ENCODE peak calls at places on chromosomes 11 and 22, in six cellular contexts. R is NT2/D1, E is PC-3, B is SK-N-SH, G is IMR-90, K is colonic mucosa. N is an unnamed sample. For H3K36me3 and H3K4me1, the result is how much of the 10 kb centered on the place peaks cover.

GRCh38 chr11:27710536-27710935 is 10.3 kb upstream of the BDNF start:
- DNase-seq in R (no peak), E (no peak), B (no peak), G (peak), K (no peak), N (peak)

GRCh38 chr11:70948855-70949551 is 303.4 kb downstream of the SHANK2 start:
- DNase-seq in R (no peak), E (no peak), B (peak), G (no peak), K (no peak), N (no peak)

GRCh38 chr11:68569357-68569756 is 108.8 kb downstream of the PPP6R3 start:
- DNase-seq in R (no peak), E (no peak), B (no peak), G (no peak), K (no peak), N (no peak)

GRCh38 chr22:17172172-17172833 is 13.2 kb upstream of the HDHD5 start:
- DNase-seq in R (no peak), E (no peak), B (peak), G (no peak), K (no peak), N (no peak)

GRCh38 chr11:115893701-115894100 is 389.5 kb upstream of the CADM1 start:
- DNase-seq in R (no peak), E (peak), B (no peak), G (peak), K (no peak), N (no peak)

GRCh38 chr11:125874556-125875124 is 12.8 kb upstream of the HYLS1 start:
- DNase-seq in R (peak), E (peak), B (peak), G (peak), K (peak), N (peak)

GRCh38 chr11:113974741-113975470 is at the start of gene HTR3A:
- DNase-seq in R (peak), E (peak), B (peak), G (no peak), K (peak), N (peak)

GRCh38 chr11:96149743-96150555 is 193.0 kb downstream of the MAML2 start:
- DNase-seq in R (no peak), E (peak), B (no peak), G (peak), K (no peak), N (peak)

GRCh38 chr11:58968251-58968711 is 29.0 kb downstream of the GLYATL1 start:
- DNase-seq in R (no peak), E (no peak), B (no peak), G (no peak), K (peak), N (peak)

GRCh38 chr11:128465946-128466688 is 121.2 kb downstream of the ETS1 start:
- DNase-seq in R (no peak), E (no peak), B (no peak), G (no peak), K (no peak), N (no peak)

GRCh38 chr22:20111045-20111688 is 4.7 kb upstream of the RANBP1 start:
- DNase-seq in R (no peak), E (peak), B (peak), G (peak), K (no peak), N (peak)

GRCh38 chr11:93842461-93842860 is 8.0 kb downstream of the VSTM5 start:
- DNase-seq in R (no peak), E (peak), B (no peak), G (peak), K (peak), N (peak)

GRCh38 chr11:813037-813436 is 3.3 kb downstream of the RPLP2 start:
- DNase-seq in R (no peak), E (no peak), B (no peak), G (no peak), K (no peak), N (no peak)

GRCh38 chr22:23128269-23129108 is 13.3 kb downstream of the RSPH14 start:
- DNase-seq in R (peak), E (peak), B (peak), G (peak), K (peak), N (peak)

GRCh38 chr11:32131321-32131720 is 40.4 kb downstream of the RCN1 start:
- DNase-seq in R (no peak), E (peak), B (no peak), G (peak), K (no peak), N (no peak)

GRCh38 chr22:36339171-36340065 is 48.3 kb downstream of the MYH9 start:
- DNase-seq in R (no peak), E (no peak), B (no peak), G (peak), K (no peak), N (peak)

GRCh38 chr11:64874841-64875240 is 3.6 kb downstream of the EHD1 start:
- DNase-seq in R (no peak), E (no peak), B (no peak), G (no peak), K (no peak), N (no peak)

GRCh38 chr11:64870176-64870892 is 8.1 kb downstream of the EHD1 start:
- DNase-seq in R (no peak), E (peak), B (no peak), G (peak), K (no peak), N (peak)

GRCh38 chr11:64870893-64871849 is 7.2 kb downstream of the EHD1 start:
- DNase-seq in R (no peak), E (no peak), B (no peak), G (no peak), K (peak), N (no peak)

GRCh38 chr11:64874308-64874707 is 4.1 kb downstream of the EHD1 start:
- DNase-seq in R (no peak), E (no peak), B (no peak), G (peak), K (no peak), N (no peak)

DNA sequence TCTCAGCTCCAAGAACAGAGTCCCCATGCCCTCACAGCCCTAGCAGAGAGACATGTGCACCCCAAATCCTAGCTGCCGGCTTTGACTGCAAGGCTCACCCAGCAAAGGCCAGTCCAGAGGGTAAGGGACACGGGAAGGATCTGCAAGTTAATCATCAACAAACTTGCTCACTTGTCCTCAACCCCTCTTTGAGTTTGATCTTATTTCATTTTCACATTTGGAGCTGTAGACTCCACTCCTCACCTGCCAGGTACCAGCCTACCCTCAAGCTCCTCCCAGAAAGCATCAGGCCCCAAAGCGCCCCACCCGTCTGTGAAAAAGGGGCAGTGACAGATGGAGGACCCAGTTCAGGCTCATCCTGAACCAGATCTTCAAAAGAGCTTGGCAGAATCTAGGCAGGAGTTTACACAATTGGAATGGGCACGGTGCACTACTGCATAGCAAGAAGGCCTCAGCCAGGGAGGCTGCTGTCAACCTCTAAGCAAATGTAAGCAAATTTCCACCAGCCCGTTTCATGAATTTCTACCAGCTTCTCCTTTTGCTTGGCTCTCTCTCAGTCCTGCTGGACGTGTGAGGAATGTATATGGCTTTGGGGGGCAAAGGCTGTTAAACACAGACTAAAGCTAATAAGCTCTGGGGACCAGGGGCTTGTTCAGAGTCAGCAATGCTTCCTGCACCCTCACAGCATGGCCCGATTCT is 5.5 kb downstream of the EHD1 start:
- DNase-seq in R (no peak), E (no peak), B (no peak), G (no peak), K (peak), N (no peak)
- H3K36me3 ChIP-seq in R (half or more), E (under half), B (under half), G (under half), K (under half), N (under half)

DNA sequence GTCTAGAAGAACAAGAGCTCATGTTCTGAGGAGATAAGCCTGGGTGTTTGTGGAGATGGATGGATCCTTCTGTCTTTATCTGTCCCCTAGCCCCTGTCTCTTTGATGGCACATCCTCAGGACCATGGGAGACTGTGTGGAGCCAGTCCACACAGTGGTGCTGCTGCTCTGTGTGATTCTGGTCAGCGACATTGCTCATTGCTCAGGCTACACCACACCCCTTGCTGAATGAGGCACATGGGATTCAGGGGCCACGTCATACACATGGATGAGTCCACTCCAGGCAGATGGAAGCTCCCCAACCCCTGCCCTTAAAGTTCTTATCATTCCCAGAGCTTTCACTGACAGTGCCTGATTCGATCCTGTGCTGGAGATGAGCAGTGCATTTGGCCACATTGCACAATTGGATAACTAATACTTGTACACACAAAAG is 222.2 kb downstream of the NAV2 start:
- DNase-seq in R (no peak), E (no peak), B (no peak), G (peak), K (no peak), N (peak)
- H3K9ac ChIP-seq in R (no peak), E (no peak), B (peak), G (no peak), K (no peak), N (peak)

GRCh38 chr22:24437820-24438328 is 10.5 kb downstream of the ADORA2A start:
- DNase-seq in R (no peak), E (peak), B (peak), G (no peak), K (no peak), N (peak)
- H3K4me1 ChIP-seq in R (under half), E (under half), B (under half), G (under half), K (under half), N (under half)

GRCh38 chr11:47986219-47986618 is 5.9 kb downstream of the PTPRJ start:
- DNase-seq in R (no peak), E (no peak), B (no peak), G (no peak), K (no peak), N (no peak)
- H3K36me3 ChIP-seq in R (under half), E (under half), B (under half), G (under half), K (under half), N (under half)